ENCODE peak calls at places on chromosomes 1 and 21, in nine cellular contexts. J is HCT116, L is H1, V is DND-41, H is mesendoderm, E is kidney, X is PC-3, C is astrocyte, Z is mesenchymal stem cell. F is an unnamed sample.

GRCh38 chr1:153434746-153435455 is 18.6 kb downstream of the S100A7A start:
- DNase-seq in J (no peak), L (no peak), V (no peak), H (peak), E (no peak), X (no peak), C (no peak), Z (no peak), F (no peak)

GRCh38 chr1:66271904-66272254 is 262.1 kb upstream of the SGIP1 start:
- DNase-seq in J (no peak), L (no peak), V (no peak), H (no peak), E (peak), X (peak), C (peak), Z (no peak), F (no peak)

GRCh38 chr1:95117207-95118018 is at the start of gene TLCD4:
- DNase-seq in J (peak), L (peak), V (no peak), H (peak), E (peak), X (peak), C (peak), Z (peak), F (no peak)

GRCh38 chr1:24898152-24898908 is 31.7 kb downstream of the RUNX3 start:
- DNase-seq in J (peak), L (peak), V (peak), H (peak), E (peak), X (peak), C (no peak), Z (peak), F (no peak)

GRCh38 chr1:17339521-17339920 is 31.5 kb downstream of the PADI4 start:
- DNase-seq in J (no peak), L (no peak), V (no peak), H (no peak), E (no peak), X (no peak), C (no peak), Z (no peak), F (no peak)

GRCh38 chr1:173669491-173669941 is at the start of gene ANKRD45:
- DNase-seq in J (no peak), L (peak), V (no peak), H (peak), E (peak), X (no peak), C (peak), Z (peak), F (no peak)

GRCh38 chr1:154352581-154353459 is 27.5 kb downstream of the ATP8B2 start:
- DNase-seq in J (no peak), L (peak), V (peak), H (peak), E (peak), X (peak), C (peak), Z (peak), F (no peak)

GRCh38 chr1:101781437-101781836 is 215.3 kb downstream of the OLFM3 start:
- DNase-seq in J (no peak), L (no peak), V (peak), H (no peak), E (no peak), X (peak), C (peak), Z (peak), F (peak)

GRCh38 chr1:173603056-173603591 is at the start of gene SLC9C2:
- DNase-seq in J (no peak), L (no peak), V (no peak), H (peak), E (no peak), X (no peak), C (no peak), Z (peak), F (no peak)

GRCh38 chr1:76148460-76148859 is 73.9 kb downstream of the ST6GALNAC3 start:
- DNase-seq in J (no peak), L (no peak), V (no peak), H (no peak), E (no peak), X (no peak), C (no peak), Z (no peak), F (no peak)

GRCh38 chr1:33488624-33489023 is 16.2 kb downstream of the ZSCAN20 start:
- DNase-seq in J (no peak), L (no peak), V (no peak), H (no peak), E (no peak), X (no peak), C (no peak), Z (no peak), F (no peak)

GRCh38 chr1:66598670-66599069 is 64.7 kb downstream of the SGIP1 start:
- DNase-seq in J (no peak), L (no peak), V (no peak), H (peak), E (no peak), X (peak), C (peak), Z (peak), F (no peak)

GRCh38 chr1:231317306-231318014 is 20.2 kb downstream of the EXOC8 start:
- DNase-seq in J (no peak), L (no peak), V (no peak), H (no peak), E (no peak), X (no peak), C (no peak), Z (no peak), F (no peak)

GRCh38 chr1:150976879-150977694 is 2.5 kb upstream of the CERS2 start:
- DNase-seq in J (peak), L (peak), V (peak), H (peak), E (peak), X (peak), C (no peak), Z (peak), F (no peak)

GRCh38 chr1:179599623-179600249 is 8.1 kb downstream of the TDRD5 start:
- DNase-seq in J (peak), L (no peak), V (no peak), H (no peak), E (no peak), X (peak), C (peak), Z (peak), F (peak)

GRCh38 chr1:118151312-118151937 is 33.6 kb downstream of the SPAG17 start:
- DNase-seq in J (peak), L (peak), V (peak), H (peak), E (no peak), X (peak), C (peak), Z (peak), F (no peak)

GRCh38 chr1:100556181-100556580 is 18.2 kb downstream of the GPR88 start:
- DNase-seq in J (no peak), L (no peak), V (no peak), H (no peak), E (no peak), X (no peak), C (no peak), Z (no peak), F (no peak)

GRCh38 chr1:59043796-59044195 is 253.1 kb upstream of the FGGY start:
- DNase-seq in J (no peak), L (no peak), V (no peak), H (peak), E (no peak), X (peak), C (peak), Z (peak), F (no peak)

GRCh38 chr1:223496883-223497282 is 103.7 kb downstream of the CCDC185 start:
- DNase-seq in J (no peak), L (no peak), V (no peak), H (no peak), E (no peak), X (no peak), C (no peak), Z (no peak), F (no peak)

GRCh38 chr1:156495401-156496140 is 5.0 kb downstream of the MEF2D start:
- DNase-seq in J (no peak), L (no peak), V (no peak), H (no peak), E (peak), X (no peak), C (no peak), Z (no peak), F (no peak)

GRCh38 chr1:9361630-9362256 is 69.0 kb downstream of the SPSB1 start:
- DNase-seq in J (no peak), L (no peak), V (no peak), H (no peak), E (no peak), X (no peak), C (no peak), Z (peak), F (no peak)

GRCh38 chr1:220928320-220928719 is 49.1 kb downstream of the HLX start:
- DNase-seq in J (no peak), L (no peak), V (no peak), H (no peak), E (no peak), X (no peak), C (no peak), Z (no peak), F (no peak)

GRCh38 chr1:230851291-230851691 is 17.0 kb downstream of the C1orf198 start:
- DNase-seq in J (no peak), L (no peak), V (no peak), H (peak), E (no peak), X (no peak), C (peak), Z (peak), F (no peak)

GRCh38 chr1:107138166-107138565 is 2.7 kb upstream of the NTNG1 start:
- DNase-seq in J (no peak), L (no peak), V (no peak), H (peak), E (no peak), X (peak), C (peak), Z (no peak), F (no peak)

GRCh38 chr1:194813109-194813508 is 1626.7 kb upstream of the B3GALT2 start:
- DNase-seq in J (no peak), L (no peak), V (no peak), H (no peak), E (no peak), X (peak), C (no peak), Z (no peak), F (no peak)

GRCh38 chr1:223123238-223123976 is 19.6 kb downstream of the TLR5 start:
- DNase-seq in J (peak), L (peak), V (peak), H (peak), E (no peak), X (peak), C (peak), Z (peak), F (no peak)

GRCh38 chr1:6918286-6918907 is 133.1 kb downstream of the CAMTA1 start:
- DNase-seq in J (no peak), L (no peak), V (no peak), H (no peak), E (peak), X (no peak), C (peak), Z (no peak), F (no peak)

GRCh38 chr1:177229781-177230180 is 59.0 kb downstream of the BRINP2 start:
- DNase-seq in J (no peak), L (no peak), V (no peak), H (no peak), E (peak), X (no peak), C (no peak), Z (no peak), F (no peak)

GRCh38 chr1:31198591-31198990 is 41.1 kb downstream of the NKAIN1 start:
- DNase-seq in J (no peak), L (no peak), V (no peak), H (peak), E (no peak), X (no peak), C (no peak), Z (no peak), F (no peak)

GRCh38 chr1:24925082-24925779 is 4.8 kb downstream of the RUNX3 start:
- DNase-seq in J (no peak), L (no peak), V (peak), H (no peak), E (no peak), X (no peak), C (no peak), Z (no peak), F (no peak)

GRCh38 chr1:168391759-168392681 is 111.3 kb downstream of the TBX19 start:
- DNase-seq in J (no peak), L (no peak), V (no peak), H (peak), E (peak), X (peak), C (no peak), Z (no peak), F (no peak)

GRCh38 chr1:112083487-112083886 is 94.0 kb upstream of the KCND3 start:
- DNase-seq in J (no peak), L (no peak), V (no peak), H (peak), E (no peak), X (peak), C (peak), Z (peak), F (no peak)

GRCh38 chr1:164706596-164706995 is 147.6 kb downstream of the PBX1 start:
- DNase-seq in J (no peak), L (no peak), V (no peak), H (no peak), E (no peak), X (peak), C (peak), Z (peak), F (no peak)

GRCh38 chr1:224217655-224218615 is 34.9 kb downstream of the DEGS1 start:
- DNase-seq in J (no peak), L (no peak), V (no peak), H (no peak), E (no peak), X (no peak), C (no peak), Z (no peak), F (no peak)

GRCh38 chr1:201376464-201377374 is 761 bp downstream of the TNNT2 start:
- DNase-seq in J (peak), L (peak), V (no peak), H (peak), E (no peak), X (peak), C (peak), Z (peak), F (no peak)

DNA sequence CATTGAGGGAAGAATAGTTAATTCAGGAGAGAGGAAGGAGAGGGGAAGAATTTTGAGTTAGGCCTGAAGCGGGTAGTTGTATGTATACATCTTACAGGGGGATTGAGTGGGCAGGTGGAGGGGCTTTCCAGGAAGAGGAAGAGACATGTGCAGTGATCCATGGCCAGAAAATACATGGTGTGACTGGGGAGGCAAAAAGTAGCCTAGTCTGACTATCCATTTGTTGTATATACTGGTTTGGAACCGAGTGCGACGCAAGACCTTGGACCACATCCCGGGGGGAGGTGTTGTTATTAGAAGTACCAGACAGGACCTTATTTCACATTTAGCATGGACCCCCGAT is 158.3 kb downstream of the SDCCAG8 start:
- DNase-seq in J (no peak), L (no peak), V (no peak), H (no peak), E (no peak), X (no peak), C (no peak), Z (no peak), F (no peak)
- H3K9ac ChIP-seq in J (no peak), L (no peak), V (no peak), H (no peak), E (no peak), X (no peak), C (no peak), Z (no peak), F (no peak)

GRCh38 chr1:43978551-43979260 is at the start of gene B4GALT2:
- DNase-seq in J (no peak), L (peak), V (peak), H (peak), E (no peak), X (peak), C (no peak), Z (no peak), F (no peak)

GRCh38 chr1:43980255-43981134 is 1.5 kb downstream of the B4GALT2 start:
- DNase-seq in J (no peak), L (no peak), V (no peak), H (no peak), E (peak), X (peak), C (peak), Z (peak), F (no peak)

GRCh38 chr1:43979528-43980254 is 681 bp downstream of the B4GALT2 start:
- DNase-seq in J (no peak), L (peak), V (peak), H (peak), E (no peak), X (peak), C (peak), Z (peak), F (no peak)

GRCh38 chr1:43978264-43978550 is 803 bp upstream of the B4GALT2 start:
- DNase-seq in J (no peak), L (no peak), V (no peak), H (no peak), E (no peak), X (no peak), C (no peak), Z (no peak), F (no peak)

DNA sequence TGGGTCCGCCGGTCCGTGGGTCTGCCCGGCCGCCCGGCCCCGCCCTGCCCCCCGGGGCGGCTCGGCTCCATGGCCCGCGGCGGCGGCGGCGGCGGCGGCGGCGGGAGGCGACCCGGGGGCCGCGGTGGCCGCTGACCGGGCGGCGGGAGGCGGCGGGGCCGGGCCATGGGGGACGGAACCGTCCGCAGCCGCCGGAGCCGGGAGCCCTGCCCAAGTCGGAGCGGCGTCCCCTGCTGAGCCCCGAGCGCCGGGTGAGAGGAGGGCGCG is 184 bp downstream of the B4GALT2 start:
- DNase-seq in J (no peak), L (no peak), V (no peak), H (no peak), E (no peak), X (no peak), C (no peak), Z (no peak), F (no peak)
- H3K27ac ChIP-seq in J (peak), L (no peak), V (no peak), H (no peak), E (no peak), X (peak), C (peak), Z (no peak), F (no peak)

DNA sequence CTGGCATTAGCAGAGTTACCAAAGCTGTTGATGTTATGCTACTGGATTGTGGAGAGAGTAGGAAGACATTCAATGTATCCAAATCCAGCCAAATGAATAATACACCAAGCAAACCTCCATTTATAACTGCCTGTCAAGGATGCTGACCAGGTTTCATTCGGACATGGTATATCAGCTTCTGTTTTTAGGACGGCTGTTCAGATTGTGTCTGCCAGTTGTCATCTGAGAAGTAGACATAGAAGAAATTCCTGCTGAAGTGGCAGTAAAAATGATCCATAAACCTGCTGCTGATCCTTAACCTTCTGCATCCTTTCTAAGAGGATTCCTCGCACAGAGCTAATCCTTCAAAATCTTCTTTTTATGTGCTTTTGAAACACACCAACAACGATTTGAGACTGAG is 663.6 kb upstream of the PLXNA2 start:
- DNase-seq in J (no peak), L (no peak), V (no peak), H (no peak), E (no peak), X (no peak), C (no peak), Z (no peak), F (no peak)
- H3K4me3 ChIP-seq in J (no peak), L (no peak), V (no peak), H (no peak), E (no peak), X (no peak), C (no peak), Z (no peak), F (no peak)

GRCh38 chr1:85611390-85611789 is 30.8 kb downstream of the CCN1 start:
- DNase-seq in J (no peak), L (no peak), V (no peak), H (no peak), E (no peak), X (peak), C (peak), Z (peak), F (no peak)

GRCh38 chr1:85608851-85609250 is 28.3 kb downstream of the CCN1 start:
- DNase-seq in J (no peak), L (no peak), V (no peak), H (no peak), E (no peak), X (no peak), C (no peak), Z (peak), F (no peak)

GRCh38 chr1:85609976-85610375 is 29.4 kb downstream of the CCN1 start:
- DNase-seq in J (no peak), L (no peak), V (no peak), H (no peak), E (no peak), X (no peak), C (no peak), Z (no peak), F (no peak)

GRCh38 chr1:85612704-85613361 is 32.3 kb downstream of the CCN1 start:
- DNase-seq in J (no peak), L (no peak), V (no peak), H (peak), E (no peak), X (peak), C (peak), Z (peak), F (no peak)

DNA sequence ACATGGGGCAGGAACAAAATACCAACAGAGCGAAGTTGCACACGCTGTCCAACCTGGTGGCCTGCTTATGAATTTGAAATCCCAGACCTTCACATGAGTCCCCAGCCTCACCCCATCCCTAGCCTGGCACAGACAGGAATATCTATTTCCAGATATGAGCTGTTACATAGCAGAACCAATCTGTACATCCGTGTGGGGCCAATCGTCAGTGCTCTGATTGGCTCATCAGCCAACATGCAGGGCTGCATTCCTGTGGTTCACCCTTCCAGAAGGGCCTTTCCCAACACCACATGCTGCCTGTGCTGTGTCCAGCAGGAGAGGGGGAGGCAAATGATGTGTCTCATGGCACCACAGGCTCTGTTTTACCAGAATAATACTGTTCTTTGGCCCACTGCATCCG is 31.3 kb downstream of the CCN1 start:
- DNase-seq in J (peak), L (no peak), V (no peak), H (peak), E (peak), X (peak), C (peak), Z (peak), F (no peak)
- H3K9ac ChIP-seq in J (peak), L (no peak), V (no peak), H (no peak), E (no peak), X (no peak), C (peak), Z (peak), F (no peak)

GRCh38 chr21:31279986-31280385 is 64.1 kb downstream of the TIAM1 start:
- DNase-seq in J (no peak), L (no peak), V (no peak), H (no peak), E (no peak), X (no peak), C (no peak), Z (no peak), F (no peak)

GRCh38 chr21:31282095-31282709 is 61.9 kb downstream of the TIAM1 start:
- DNase-seq in J (peak), L (no peak), V (no peak), H (no peak), E (no peak), X (peak), C (peak), Z (peak), F (no peak)

GRCh38 chr21:31281561-31281960 is 62.5 kb downstream of the TIAM1 start:
- DNase-seq in J (no peak), L (no peak), V (no peak), H (no peak), E (no peak), X (no peak), C (no peak), Z (no peak), F (no peak)

GRCh38 chr21:31284797-31285397 is 59.2 kb downstream of the TIAM1 start:
- DNase-seq in J (peak), L (no peak), V (peak), H (peak), E (no peak), X (no peak), C (peak), Z (peak), F (no peak)

GRCh38 chr21:31283025-31283424 is 61.0 kb downstream of the TIAM1 start:
- DNase-seq in J (no peak), L (no peak), V (no peak), H (no peak), E (no peak), X (no peak), C (peak), Z (no peak), F (no peak)
- H3K27ac ChIP-seq in J (peak), L (no peak), V (no peak), H (no peak), E (no peak), X (no peak), C (peak), Z (no peak), F (no peak)

F was measured in SK-N-MC.